ENCODE peak calls at places on chromosomes 3 and 15, in five cellular contexts. K, R, H, B and I are unnamed samples.

GRCh38 chr15:48946088-48946839 is 17.5 kb downstream of the SHC4 start:
- DNase-seq in K (peak; percentile 50), R (no peak), H (no peak), B (no peak), I (no peak)

GRCh38 chr15:51601801-51602200 is 20.8 kb downstream of the DMXL2 start:
- DNase-seq in K (no peak), R (no peak), H (no peak), B (no peak), I (no peak)

GRCh38 chr3:11774296-11774877 is 72.3 kb downstream of the TAMM41 start:
- DNase-seq in K (no peak), R (peak; percentile 19), H (peak; percentile 50), B (no peak), I (peak; percentile 63)

GRCh38 chr3:83523470-83524073 is 1435.2 kb upstream of the CADM2 start:
- DNase-seq in K (peak; percentile 48), R (peak; percentile 55), H (peak; percentile 61), B (no peak), I (peak; percentile 44)

GRCh38 chr3:188316021-188316722 is 162.2 kb downstream of the LPP start:
- DNase-seq in K (no peak), R (no peak), H (no peak), B (no peak), I (no peak)

GRCh38 chr3:128436214-128436613 is 30.5 kb downstream of the DNAJB8 start:
- DNase-seq in K (no peak), R (no peak), H (peak; percentile 58), B (no peak), I (no peak)

GRCh38 chr3:52763466-52763865 is 7.3 kb downstream of the NEK4 start:
- DNase-seq in K (no peak), R (no peak), H (no peak), B (no peak), I (no peak)

GRCh38 chr15:40182358-40183029 is 21.6 kb downstream of the BUB1B start:
- DNase-seq in K (no peak), R (no peak), H (no peak), B (no peak), I (no peak)

GRCh38 chr3:54836876-54837275 is 91.0 kb downstream of the LRTM1 start:
- DNase-seq in K (no peak), R (no peak), H (peak; percentile 61), B (no peak), I (no peak)

GRCh38 chr3:154931484-154931883 is 148.6 kb upstream of the MME start:
- DNase-seq in K (no peak), R (no peak), H (no peak), B (no peak), I (no peak)

GRCh38 chr15:74384566-74385441 is 17.4 kb upstream of the CYP11A1 start:
- DNase-seq in K (no peak), R (no peak), H (no peak), B (peak; percentile 82), I (no peak)

GRCh38 chr3:69313251-69313650 is 72.6 kb downstream of the FRMD4B start:
- DNase-seq in K (no peak), R (no peak), H (no peak), B (no peak), I (no peak)

GRCh38 chr3:12308517-12308916 is 19.6 kb downstream of the PPARG start:
- DNase-seq in K (no peak), R (peak; percentile 79), H (no peak), B (no peak), I (no peak)

GRCh38 chr15:61651267-61651666 is 409.0 kb downstream of the VPS13C start:
- DNase-seq in K (no peak), R (peak; percentile 68), H (no peak), B (no peak), I (no peak)

GRCh38 chr15:68637755-68638405 is 59.1 kb downstream of the CORO2B start:
- DNase-seq in K (no peak), R (no peak), H (no peak), B (no peak), I (no peak)

GRCh38 chr15:48766196-48766595 is 44.7 kb downstream of the CEP152 start:
- DNase-seq in K (no peak), R (peak; percentile 37), H (no peak), B (no peak), I (no peak)

GRCh38 chr15:25727116-25727515 is 136.0 kb downstream of the ATP10A start:
- DNase-seq in K (no peak), R (no peak), H (no peak), B (no peak), I (no peak)

GRCh38 chr3:126540342-126540849 is 16.4 kb downstream of the CHST13 start:
- DNase-seq in K (peak; percentile 29), R (peak; percentile 82), H (no peak), B (no peak), I (peak; percentile 23)